ENCODE peak calls at places on chromosomes 11 and 22, in six cellular contexts. E is upper lobe of left lung, L is esophagus muscularis mucosa, A is SK-N-SH, Q is endothelial cell of umbilical vein, U is prostate gland. Y is an unnamed sample.

GRCh38 chr11:93740031-93740801 is 1.1 kb downstream of the TAF1D start:
- DNase-seq in E (no peak), L (no peak), A (no peak), Q (peak), U (no peak), Y (no peak)

GRCh38 chr22:32619614-32620426 is 145.2 kb downstream of the FBXO7 start:
- DNase-seq in E (no peak), L (no peak), A (no peak), Q (no peak), U (no peak), Y (no peak)

GRCh38 chr22:20093437-20093836 is 13.4 kb downstream of the DGCR8 start:
- DNase-seq in E (no peak), L (no peak), A (no peak), Q (no peak), U (peak), Y (peak)

GRCh38 chr11:128194226-128194625 is 393.1 kb downstream of the ETS1 start:
- DNase-seq in E (no peak), L (no peak), A (no peak), Q (peak), U (no peak), Y (no peak)

GRCh38 chr11:8039530-8040260 is 41.3 kb upstream of the TUB start:
- DNase-seq in E (no peak), L (no peak), A (no peak), Q (no peak), U (no peak), Y (peak)

GRCh38 chr11:101445761-101446160 is 138.0 kb downstream of the TRPC6 start:
- DNase-seq in E (no peak), L (no peak), A (no peak), Q (no peak), U (no peak), Y (no peak)

GRCh38 chr11:72012897-72013721 is 14.4 kb downstream of the IL18BP start:
- DNase-seq in E (peak), L (no peak), A (no peak), Q (no peak), U (peak), Y (peak)

GRCh38 chr22:19691721-19692341 is 22.5 kb upstream of the SEPTIN5 start:
- DNase-seq in E (peak), L (no peak), A (no peak), Q (peak), U (no peak), Y (no peak)

GRCh38 chr11:96045622-96046456 is 121.9 kb upstream of the MTMR2 start:
- DNase-seq in E (no peak), L (no peak), A (peak), Q (peak), U (peak), Y (peak)

GRCh38 chr11:61534025-61534900 is 25.7 kb downstream of the LRRC10B start:
- DNase-seq in E (no peak), L (no peak), A (no peak), Q (no peak), U (no peak), Y (peak)

GRCh38 chr11:75028321-75029097 is 39.8 kb downstream of the NEU3 start:
- DNase-seq in E (no peak), L (peak), A (no peak), Q (no peak), U (no peak), Y (no peak)

GRCh38 chr22:50470491-50470890 is 4.3 kb downstream of the SBF1 start:
- DNase-seq in E (no peak), L (no peak), A (no peak), Q (no peak), U (no peak), Y (no peak)

GRCh38 chr11:88175004-88175706 is at the start of gene RAB38:
- DNase-seq in E (peak), L (no peak), A (peak), Q (no peak), U (peak), Y (peak)

GRCh38 chr22:22002526-22003055 is 20.0 kb upstream of the TOP3B start:
- DNase-seq in E (no peak), L (no peak), A (no peak), Q (no peak), U (no peak), Y (no peak)

GRCh38 chr11:116278076-116278475 is 494.7 kb downstream of the BUD13 start:
- DNase-seq in E (no peak), L (no peak), A (peak), Q (no peak), U (no peak), Y (no peak)

GRCh38 chr22:17951315-17951714 is 73.0 kb downstream of the MICAL3 start:
- DNase-seq in E (no peak), L (no peak), A (no peak), Q (peak), U (no peak), Y (no peak)

GRCh38 chr22:46537221-46537945 is at the start of gene CELSR1:
- DNase-seq in E (peak), L (no peak), A (peak), Q (no peak), U (peak), Y (peak)

GRCh38 chr11:73285721-73286120 is 13.6 kb downstream of the P2RY6 start:
- DNase-seq in E (no peak), L (no peak), A (no peak), Q (no peak), U (no peak), Y (no peak)

GRCh38 chr22:28106601-28107000 is 187.5 kb upstream of the PITPNB start:
- DNase-seq in E (no peak), L (no peak), A (no peak), Q (no peak), U (no peak), Y (no peak)

GRCh38 chr11:9575531-9576240 is 2.2 kb downstream of the WEE1 start:
- DNase-seq in E (no peak), L (no peak), A (no peak), Q (no peak), U (no peak), Y (no peak)

GRCh38 chr11:124874571-124875255 is 9.5 kb downstream of the ROBO3 start:
- DNase-seq in E (no peak), L (no peak), A (no peak), Q (no peak), U (no peak), Y (no peak)

GRCh38 chr11:80613630-80614029 is 1172.8 kb upstream of the TENM4 start:
- DNase-seq in E (no peak), L (no peak), A (peak), Q (no peak), U (no peak), Y (no peak)

GRCh38 chr11:124801014-124801413 is 808 bp upstream of the MSANTD2 start:
- DNase-seq in E (no peak), L (no peak), A (peak), Q (peak), U (no peak), Y (no peak)

GRCh38 chr11:41660585-41660984 is 201.1 kb upstream of the LRRC4C start:
- DNase-seq in E (no peak), L (no peak), A (no peak), Q (no peak), U (no peak), Y (no peak)

GRCh38 chr11:103661991-103662390 is 374.4 kb upstream of the DDI1 start:
- DNase-seq in E (no peak), L (no peak), A (no peak), Q (peak), U (no peak), Y (no peak)

GRCh38 chr11:74139151-74139918 is 31.5 kb downstream of the C2CD3 start:
- DNase-seq in E (no peak), L (no peak), A (peak), Q (no peak), U (no peak), Y (no peak)

GRCh38 chr22:36934940-36935610 is 21.6 kb downstream of the CSF2RB start:
- DNase-seq in E (peak), L (no peak), A (no peak), Q (no peak), U (no peak), Y (no peak)

GRCh38 chr11:63462126-63462525 is 28.8 kb downstream of the PLAAT5 start:
- DNase-seq in E (no peak), L (no peak), A (no peak), Q (no peak), U (no peak), Y (no peak)

GRCh38 chr22:22168190-22168940 is 76.2 kb upstream of the VPREB1 start:
- DNase-seq in E (no peak), L (peak), A (peak), Q (no peak), U (no peak), Y (no peak)

GRCh38 chr22:50318698-50319411 is 8.0 kb downstream of the DENND6B start:
- DNase-seq in E (peak), L (no peak), A (peak), Q (no peak), U (no peak), Y (no peak)

GRCh38 chr11:122354029-122354697 is 238.1 kb upstream of the BLID start:
- DNase-seq in E (no peak), L (no peak), A (no peak), Q (no peak), U (no peak), Y (no peak)

GRCh38 chr11:72242141-72242540 is 1.8 kb downstream of the PHOX2A start:
- DNase-seq in E (no peak), L (no peak), A (no peak), Q (no peak), U (no peak), Y (no peak)

GRCh38 chr22:28464179-28464578 is 215.5 kb downstream of the TTC28 start:
- DNase-seq in E (no peak), L (no peak), A (no peak), Q (peak), U (no peak), Y (no peak)

GRCh38 chr11:71425851-71426250 is 22.3 kb downstream of the DHCR7 start:
- DNase-seq in E (no peak), L (no peak), A (no peak), Q (no peak), U (peak), Y (no peak)

GRCh38 chr11:287821-288327 is 1.1 kb upstream of the PGGHG start:
- DNase-seq in E (peak), L (no peak), A (peak), Q (no peak), U (no peak), Y (no peak)

GRCh38 chr11:69135420-69136363 is 20.0 kb upstream of the SMIM38 start:
- DNase-seq in E (no peak), L (no peak), A (no peak), Q (no peak), U (no peak), Y (no peak)

GRCh38 chr22:42473484-42474193 is 41.4 kb upstream of the NFAM1 start:
- DNase-seq in E (no peak), L (no peak), A (peak), Q (peak), U (peak), Y (no peak)

GRCh38 chr22:41982886-41983285 is 13.6 kb downstream of the SEPTIN3 start:
- DNase-seq in E (no peak), L (no peak), A (no peak), Q (no peak), U (no peak), Y (no peak)

GRCh38 chr22:42116848-42117424 is 13.7 kb downstream of the CYP2D6 start:
- DNase-seq in E (no peak), L (no peak), A (no peak), Q (peak), U (no peak), Y (no peak)

GRCh38 chr11:83566948-83567347 is 280.8 kb upstream of the CCDC90B start:
- DNase-seq in E (no peak), L (no peak), A (no peak), Q (no peak), U (no peak), Y (no peak)

GRCh38 chr11:78189851-78190250 is 1.1 kb downstream of the USP35 start:
- DNase-seq in E (no peak), L (no peak), A (no peak), Q (no peak), U (no peak), Y (no peak)

GRCh38 chr11:78187366-78188011 is 937 bp downstream of the KCTD21 start:
- DNase-seq in E (no peak), L (no peak), A (no peak), Q (no peak), U (no peak), Y (no peak)

GRCh38 chr11:78190374-78190773 is 1.7 kb downstream of the USP35 start:
- DNase-seq in E (no peak), L (no peak), A (no peak), Q (no peak), U (no peak), Y (no peak)

GRCh38 chr11:78188809-78189724 is at the start of gene USP35:
- DNase-seq in E (peak), L (no peak), A (no peak), Q (no peak), U (no peak), Y (no peak)

DNA sequence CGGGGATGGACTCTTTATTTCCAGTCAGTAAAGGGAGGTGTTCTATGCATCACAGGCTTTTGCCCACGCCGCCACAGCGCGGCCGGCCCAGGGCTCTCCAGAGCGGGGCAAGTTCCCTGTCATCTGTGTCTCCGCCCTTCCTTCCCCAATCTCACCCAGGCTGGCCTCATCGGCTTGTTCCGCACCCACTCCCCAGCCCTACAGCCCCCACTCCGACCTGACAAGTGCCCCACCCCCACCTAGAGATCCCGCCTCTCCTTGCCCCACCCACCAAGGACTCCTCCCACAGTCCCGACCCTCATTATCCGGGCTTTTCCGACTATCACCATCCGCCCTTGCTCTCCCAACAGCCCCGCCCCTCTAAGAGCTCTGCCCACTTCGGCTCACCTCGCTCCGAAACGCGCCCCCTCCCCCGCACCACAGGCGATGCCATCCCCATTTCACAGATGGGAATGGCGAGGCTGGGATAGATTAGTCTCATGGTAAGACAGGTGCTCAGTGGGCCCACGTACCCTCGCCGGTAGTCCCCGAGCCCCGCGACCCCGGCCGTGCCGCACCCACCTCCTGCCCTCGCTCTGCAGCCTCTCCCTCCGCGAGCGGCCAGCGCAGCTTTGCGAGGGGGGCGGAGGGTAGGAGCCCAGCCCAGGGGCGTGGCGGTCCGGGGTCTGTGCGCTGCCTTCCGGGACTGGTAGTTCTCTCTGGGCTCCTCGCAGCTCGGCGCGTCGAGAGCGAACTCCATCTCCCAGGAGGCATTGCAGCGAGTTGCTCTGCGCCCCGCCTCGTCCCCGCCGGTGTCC is at the start of gene KCTD21:
- DNase-seq in E (peak), L (peak), A (peak), Q (peak), U (peak), Y (peak)
- TF ChIP-seq POLR2AphosphoS5 in E (peak), L (peak), A (peak), Q (peak), U (peak), Y (no peak)

GRCh38 chr11:57310630-57311086 is 14.1 kb downstream of the TNKS1BP1 start:
- DNase-seq in E (no peak), L (no peak), A (no peak), Q (no peak), U (no peak), Y (no peak)
- H3K4me3 ChIP-seq in E (peak), L (peak), A (peak), Q (peak), U (peak), Y (peak)

GRCh38 chr11:11569936-11570491 is 51.8 kb downstream of the GALNT18 start:
- DNase-seq in E (peak), L (no peak), A (no peak), Q (peak), U (peak), Y (peak)

GRCh38 chr11:11571893-11572292 is 49.9 kb downstream of the GALNT18 start:
- DNase-seq in E (peak), L (no peak), A (no peak), Q (no peak), U (no peak), Y (no peak)

GRCh38 chr11:11572386-11572785 is 49.4 kb downstream of the GALNT18 start:
- DNase-seq in E (no peak), L (no peak), A (no peak), Q (no peak), U (no peak), Y (no peak)

GRCh38 chr11:11568651-11569229 is 53.1 kb downstream of the GALNT18 start:
- DNase-seq in E (no peak), L (no peak), A (no peak), Q (no peak), U (no peak), Y (no peak)

DNA sequence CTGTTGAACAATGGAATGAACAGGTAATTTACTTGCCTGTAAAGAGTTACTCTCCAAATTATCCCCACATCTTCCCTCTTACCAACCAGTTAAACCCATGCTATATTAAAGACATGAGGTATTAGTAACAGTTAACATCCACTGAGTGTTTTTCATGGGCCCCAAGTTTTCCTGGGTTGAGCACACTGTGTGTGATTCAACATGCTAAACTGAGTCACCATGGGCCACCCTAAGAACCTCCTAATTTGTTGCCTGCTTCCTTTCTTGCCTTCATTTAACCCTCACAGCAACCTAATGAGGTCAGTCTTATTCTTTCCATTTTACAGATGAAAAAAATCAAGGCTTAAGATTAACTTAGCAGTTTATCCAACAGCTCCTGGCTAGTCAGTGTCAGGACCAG is 51.0 kb downstream of the GALNT18 start:
- DNase-seq in E (no peak), L (no peak), A (no peak), Q (no peak), U (no peak), Y (no peak)
- H3K27ac ChIP-seq in E (peak), L (peak), A (no peak), Q (no peak), U (no peak), Y (no peak)

GRCh38 chr11:43868852-43869567 is 11.6 kb upstream of the ALKBH3 start:
- DNase-seq in E (no peak), L (no peak), A (no peak), Q (peak), U (peak), Y (no peak)
- TF ChIP-seq POLR2AphosphoS5 in E (peak), L (no peak), A (no peak), Q (no peak), U (peak), Y (no peak)

DNA sequence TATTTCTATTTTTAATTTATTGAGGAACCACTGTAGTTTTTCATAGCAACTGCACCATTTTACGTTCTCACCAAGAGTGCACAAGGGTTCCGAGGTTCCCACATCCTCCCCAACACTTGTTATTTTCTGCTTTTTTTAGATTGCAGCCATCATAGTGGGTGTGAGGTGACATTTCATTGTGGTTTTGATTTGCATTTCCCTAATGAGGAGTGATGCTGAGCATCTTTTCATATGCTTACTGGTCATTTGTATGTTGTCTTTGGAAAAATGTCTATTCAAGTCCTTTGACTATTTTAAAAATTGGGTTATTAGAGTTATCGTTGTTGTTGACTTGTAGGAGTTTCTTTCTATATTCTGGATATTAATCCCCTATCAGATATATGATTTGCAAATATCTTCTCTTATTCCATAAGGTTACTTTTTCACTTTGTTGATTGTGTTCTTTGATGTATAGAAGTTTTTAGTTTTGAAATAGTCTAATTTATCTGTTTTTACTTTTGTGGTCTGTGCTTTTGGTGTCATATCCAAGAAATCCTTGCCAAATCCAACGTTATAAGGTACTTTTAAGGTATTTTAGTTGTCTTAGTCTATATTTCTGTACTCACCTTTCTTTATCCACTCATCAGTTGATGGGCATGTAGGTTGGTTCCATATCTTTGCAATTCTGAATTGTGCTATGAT is 9.0 kb downstream of the NEAT1 start:
- DNase-seq in E (no peak), L (no peak), A (no peak), Q (peak), U (no peak), Y (no peak)
- H3K4me3 ChIP-seq in E (no peak), L (peak), A (peak), Q (peak), U (no peak), Y (no peak)

GRCh38 chr22:29623553-29624169 is 20.2 kb downstream of the NF2 start:
- DNase-seq in E (no peak), L (no peak), A (no peak), Q (peak), U (no peak), Y (no peak)
- H3K27ac ChIP-seq in E (no peak), L (no peak), A (peak), Q (peak), U (no peak), Y (peak)

Y was measured in stomach.